ENCODE peak calls at places on chromosomes 5 and 9, in five cellular contexts. One of them, this sample, is unnamed.

GRCh38 chr9:26077860-26078259 is 399.6 kb upstream of the TUSC1 start:
- DNase-seq in neuronal stem cell: no peak
- DNase-seq in H9: no peak
- DNase-seq in H1: no peak
- DNase-seq in IMR-90: no peak
- DNase-seq in this sample: no peak

GRCh38 chr5:12861891-12862290 is 957.6 kb upstream of the CTNND2 start:
- DNase-seq in neuronal stem cell: no peak
- DNase-seq in H9: no peak
- DNase-seq in H1: no peak
- DNase-seq in IMR-90: no peak
- DNase-seq in this sample: peak; percentile 79

GRCh38 chr9:112378441-112379176 is 1.3 kb upstream of the HSDL2 start:
- DNase-seq in neuronal stem cell: no peak
- DNase-seq in H9: peak; percentile 36
- DNase-seq in H1: no peak
- DNase-seq in IMR-90: no peak
- DNase-seq in this sample: peak; percentile 75

GRCh38 chr9:130835441-130836298 is 616 bp downstream of the ABL1 start:
- DNase-seq in neuronal stem cell: no peak
- DNase-seq in H9: no peak
- DNase-seq in H1: peak; percentile 74
- DNase-seq in IMR-90: peak; percentile 61
- DNase-seq in this sample: peak; percentile 85

GRCh38 chr9:97749928-97750327 is 52.8 kb upstream of the XPA start:
- DNase-seq in neuronal stem cell: no peak
- DNase-seq in H9: no peak
- DNase-seq in H1: no peak
- DNase-seq in IMR-90: no peak
- DNase-seq in this sample: no peak

GRCh38 chr5:33968133-33969005 is 16.1 kb downstream of the SLC45A2 start:
- DNase-seq in neuronal stem cell: no peak
- DNase-seq in H9: no peak
- DNase-seq in H1: no peak
- DNase-seq in IMR-90: no peak
- DNase-seq in this sample: peak; percentile 8

GRCh38 chr5:97508864-97509263 is 325.8 kb upstream of the RIOK2 start:
- DNase-seq in neuronal stem cell: no peak
- DNase-seq in H9: no peak
- DNase-seq in H1: no peak
- DNase-seq in IMR-90: no peak
- DNase-seq in this sample: peak; percentile 1

GRCh38 chr9:2299156-2299842 is 284.2 kb downstream of the SMARCA2 start:
- DNase-seq in neuronal stem cell: no peak
- DNase-seq in H9: no peak
- DNase-seq in H1: peak; percentile 17
- DNase-seq in IMR-90: no peak
- DNase-seq in this sample: no peak

GRCh38 chr5:153476767-153477166 is 13.7 kb upstream of the GRIA1 start:
- DNase-seq in neuronal stem cell: no peak
- DNase-seq in H9: no peak
- DNase-seq in H1: no peak
- DNase-seq in IMR-90: peak; percentile 92
- DNase-seq in this sample: peak; percentile 86

GRCh38 chr9:117400131-117400530 is 14.7 kb downstream of the ASTN2 start:
- DNase-seq in neuronal stem cell: no peak
- DNase-seq in H9: no peak
- DNase-seq in H1: no peak
- DNase-seq in IMR-90: no peak
- DNase-seq in this sample: peak; percentile 18

GRCh38 chr5:117863589-117864296 is 1124.6 kb downstream of the DTWD2 start:
- DNase-seq in neuronal stem cell: no peak
- DNase-seq in H9: no peak
- DNase-seq in H1: no peak
- DNase-seq in IMR-90: no peak
- DNase-seq in this sample: no peak

GRCh38 chr5:181221792-181222629 is 1.1 kb upstream of the TRIM41 start:
- DNase-seq in neuronal stem cell: peak; percentile 97
- DNase-seq in H9: peak; percentile 97
- DNase-seq in H1: peak; percentile 100
- DNase-seq in IMR-90: peak; percentile 98
- DNase-seq in this sample: peak; percentile 99

GRCh38 chr9:131868766-131869165 is 128.9 kb upstream of the RAPGEF1 start:
- DNase-seq in neuronal stem cell: no peak
- DNase-seq in H9: no peak
- DNase-seq in H1: no peak
- DNase-seq in IMR-90: peak; percentile 11
- DNase-seq in this sample: no peak

GRCh38 chr9:8903077-8903476 is 1103.5 kb upstream of the DMAC1 start:
- DNase-seq in neuronal stem cell: no peak
- DNase-seq in H9: no peak
- DNase-seq in H1: no peak
- DNase-seq in IMR-90: no peak
- DNase-seq in this sample: no peak

GRCh38 chr9:26292943-26293342 is 599.7 kb downstream of the CAAP1 start:
- DNase-seq in neuronal stem cell: no peak
- DNase-seq in H9: no peak
- DNase-seq in H1: no peak
- DNase-seq in IMR-90: peak; percentile 52
- DNase-seq in this sample: no peak

GRCh38 chr5:174310243-174310642 is 264.7 kb downstream of the NSG2 start:
- DNase-seq in neuronal stem cell: no peak
- DNase-seq in H9: peak; percentile 17
- DNase-seq in H1: peak; percentile 20
- DNase-seq in IMR-90: no peak
- DNase-seq in this sample: no peak

GRCh38 chr9:27743490-27743889 is 170.2 kb upstream of the C9orf72 start:
- DNase-seq in neuronal stem cell: no peak
- DNase-seq in H9: no peak
- DNase-seq in H1: no peak
- DNase-seq in IMR-90: no peak
- DNase-seq in this sample: no peak

GRCh38 chr9:3080951-3081350 is 237.1 kb upstream of the PUM3 start:
- DNase-seq in neuronal stem cell: no peak
- DNase-seq in H9: no peak
- DNase-seq in H1: no peak
- DNase-seq in IMR-90: peak; percentile 11
- DNase-seq in this sample: no peak

GRCh38 chr5:168366124-168366523 is 74.7 kb downstream of the WWC1 start:
- DNase-seq in neuronal stem cell: no peak
- DNase-seq in H9: no peak
- DNase-seq in H1: no peak
- DNase-seq in IMR-90: peak; percentile 95
- DNase-seq in this sample: peak; percentile 77

GRCh38 chr5:54443264-54443663 is 12.2 kb upstream of the HSPB3 start:
- DNase-seq in neuronal stem cell: no peak
- DNase-seq in H9: no peak
- DNase-seq in H1: no peak
- DNase-seq in IMR-90: peak; percentile 63
- DNase-seq in this sample: peak; percentile 59

GRCh38 chr5:40853632-40854192 is 12.5 kb downstream of the CARD6 start:
- DNase-seq in neuronal stem cell: no peak
- DNase-seq in H9: no peak
- DNase-seq in H1: no peak
- DNase-seq in IMR-90: no peak
- DNase-seq in this sample: no peak

GRCh38 chr5:112146323-112146848 is 272.7 kb downstream of the EPB41L4A start:
- DNase-seq in neuronal stem cell: no peak
- DNase-seq in H9: no peak
- DNase-seq in H1: no peak
- DNase-seq in IMR-90: peak; percentile 93
- DNase-seq in this sample: no peak

GRCh38 chr5:154329062-154329461 is 116.7 kb upstream of the SAP30L start:
- DNase-seq in neuronal stem cell: no peak
- DNase-seq in H9: no peak
- DNase-seq in H1: no peak
- DNase-seq in IMR-90: no peak
- DNase-seq in this sample: no peak

GRCh38 chr9:105912868-105913516 is 218.7 kb downstream of the TMEM38B start:
- DNase-seq in neuronal stem cell: no peak
- DNase-seq in H9: no peak
- DNase-seq in H1: no peak
- DNase-seq in IMR-90: no peak
- DNase-seq in this sample: peak; percentile 30

GRCh38 chr5:136197462-136198142 is 4.6 kb upstream of the SMIM32 start:
- DNase-seq in neuronal stem cell: no peak
- DNase-seq in H9: no peak
- DNase-seq in H1: peak; percentile 30
- DNase-seq in IMR-90: no peak
- DNase-seq in this sample: no peak

GRCh38 chr5:136035837-136036236 is 7.0 kb downstream of the TGFBI start:
- DNase-seq in neuronal stem cell: no peak
- DNase-seq in H9: no peak
- DNase-seq in H1: no peak
- DNase-seq in IMR-90: no peak
- DNase-seq in this sample: no peak

GRCh38 chr9:136438909-136439549 is 616 bp downstream of the INPP5E start:
- DNase-seq in neuronal stem cell: no peak
- DNase-seq in H9: peak; percentile 48
- DNase-seq in H1: peak; percentile 74
- DNase-seq in IMR-90: peak; percentile 11
- DNase-seq in this sample: peak; percentile 26

GRCh38 chr5:1892685-1893445 is 10.1 kb upstream of the IRX4 start:
- DNase-seq in neuronal stem cell: no peak
- DNase-seq in H9: no peak
- DNase-seq in H1: no peak
- DNase-seq in IMR-90: no peak
- DNase-seq in this sample: no peak

GRCh38 chr5:55650391-55650790 is 61.7 kb downstream of the SLC38A9 start:
- DNase-seq in neuronal stem cell: no peak
- DNase-seq in H9: no peak
- DNase-seq in H1: no peak
- DNase-seq in IMR-90: peak; percentile 84
- DNase-seq in this sample: no peak

GRCh38 chr5:132076202-132076830 is 2.7 kb downstream of the CSF2 start:
- DNase-seq in neuronal stem cell: no peak
- DNase-seq in H9: no peak
- DNase-seq in H1: no peak
- DNase-seq in IMR-90: no peak
- DNase-seq in this sample: no peak

GRCh38 chr5:59845733-59846132 is 47.8 kb downstream of the PDE4D start:
- DNase-seq in neuronal stem cell: no peak
- DNase-seq in H9: no peak
- DNase-seq in H1: no peak
- DNase-seq in IMR-90: peak; percentile 58
- DNase-seq in this sample: no peak

GRCh38 chr9:133558191-133559126 is 24.0 kb downstream of the ADAMTSL2 start:
- DNase-seq in neuronal stem cell: no peak
- DNase-seq in H9: no peak
- DNase-seq in H1: no peak
- DNase-seq in IMR-90: peak; percentile 85
- DNase-seq in this sample: peak; percentile 94

DNA sequence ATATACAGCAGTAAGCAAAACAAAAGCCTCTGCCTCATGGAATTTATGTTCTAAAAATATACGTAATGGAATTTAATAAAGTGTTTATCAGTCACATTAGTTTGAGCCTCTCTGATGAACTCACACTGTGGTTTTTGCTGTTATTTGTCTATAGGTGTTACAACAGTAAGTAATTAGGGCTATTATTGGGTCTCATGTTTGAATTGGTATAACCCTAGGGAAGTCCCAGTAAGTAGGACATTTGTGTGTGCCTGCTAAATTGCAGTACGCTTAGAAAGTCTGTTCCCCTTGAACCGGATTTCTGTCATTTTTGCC is 197.7 kb downstream of the NR3C1 start:
- DNase-seq in neuronal stem cell: no peak
- DNase-seq in H9: no peak
- DNase-seq in H1: no peak
- DNase-seq in IMR-90: no peak
- DNase-seq in this sample: no peak
- H3K9ac ChIP-seq in neuronal stem cell: no peak overlapping the region
- H3K9ac ChIP-seq in H9: no peak overlapping the region
- H3K9ac ChIP-seq in H1: no peak overlapping the region
- H3K9ac ChIP-seq in IMR-90: no peak overlapping the region
- H3K9ac ChIP-seq in this sample: no peak overlapping the region

DNA sequence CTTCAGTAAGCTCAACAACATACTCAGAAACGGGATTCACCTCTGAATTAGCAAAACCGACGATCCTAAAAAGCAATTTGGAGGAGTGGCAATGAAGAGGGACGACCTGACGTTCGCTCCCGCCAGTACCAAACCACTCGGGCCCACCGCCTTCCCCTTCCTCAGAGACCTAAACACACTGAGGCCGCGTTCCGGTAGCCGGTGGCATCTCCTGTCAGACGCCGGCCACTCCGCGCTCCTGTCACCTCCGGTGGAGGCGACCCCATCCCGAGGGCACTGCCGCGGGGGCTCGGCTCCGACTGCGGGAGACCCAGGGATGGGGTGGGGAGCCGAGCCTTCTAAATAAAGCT is 617 bp downstream of the PPP6C start:
- DNase-seq in neuronal stem cell: peak; percentile 1
- DNase-seq in H9: peak; percentile 32
- DNase-seq in H1: no peak
- DNase-seq in IMR-90: no peak
- DNase-seq in this sample: no peak
- H3K4ac ChIP-seq in neuronal stem cell: no peak overlapping the region
- H3K4ac ChIP-seq in H9: no peak overlapping the region
- H3K4ac ChIP-seq in H1: no peak overlapping the region
- H3K4ac ChIP-seq in IMR-90: peak overlapping the region; percentile 75
- H3K4ac ChIP-seq in this sample: no peak overlapping the region

GRCh38 chr5:116032094-116032517 is at the start of gene ARL14EPL:
- DNase-seq in neuronal stem cell: no peak
- DNase-seq in H9: no peak
- DNase-seq in H1: no peak
- DNase-seq in IMR-90: peak; percentile 92
- DNase-seq in this sample: peak; percentile 68
- H3K9ac ChIP-seq in neuronal stem cell: no peak within 1 kb of the TSS
- H3K9ac ChIP-seq in H9: no peak within 1 kb of the TSS
- H3K9ac ChIP-seq in H1: no peak within 1 kb of the TSS
- H3K9ac ChIP-seq in IMR-90: no peak within 1 kb of the TSS
- H3K9ac ChIP-seq in this sample: no peak within 1 kb of the TSS

DNA sequence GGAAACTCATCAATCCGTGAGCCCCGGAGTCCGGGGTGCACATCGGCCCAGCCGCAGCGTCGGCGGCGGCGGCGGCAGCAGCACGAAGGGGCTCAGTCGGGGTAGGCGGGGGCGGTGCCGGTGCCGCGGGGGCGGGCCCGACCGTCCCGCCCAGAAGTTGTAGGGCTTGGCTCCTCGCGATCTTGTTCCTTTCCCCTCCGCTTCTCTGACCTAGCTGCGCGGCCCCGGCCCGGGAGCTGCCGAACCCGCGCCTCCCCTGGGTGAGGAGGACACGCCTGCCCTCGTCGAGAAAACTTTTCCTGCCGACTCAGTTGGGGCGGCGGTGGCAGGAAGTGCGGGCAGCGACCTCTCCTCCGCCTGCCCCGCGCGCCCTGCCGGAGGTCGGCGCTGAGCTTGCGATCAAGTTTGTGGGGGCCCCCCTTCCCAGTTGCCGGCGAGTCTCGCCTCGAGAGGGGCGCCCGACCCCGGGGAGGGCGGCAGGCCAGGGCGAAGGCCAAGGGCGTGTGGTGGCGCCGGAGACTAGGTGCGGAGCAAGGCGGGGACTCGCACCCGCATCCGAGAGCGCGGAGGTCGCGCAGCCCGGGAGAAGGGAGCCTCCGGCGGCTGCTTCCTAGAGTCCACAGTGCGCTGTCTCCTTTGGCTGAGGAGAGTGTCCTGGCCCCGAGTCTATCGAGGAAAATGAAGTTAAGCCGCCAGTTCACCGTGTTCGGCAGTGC is at the start of gene MAN2A1:
- DNase-seq in neuronal stem cell: peak; percentile 73
- DNase-seq in H9: peak; percentile 71
- DNase-seq in H1: peak; percentile 78
- DNase-seq in IMR-90: peak; percentile 47
- DNase-seq in this sample: peak; percentile 81
- H3K4ac ChIP-seq in neuronal stem cell: peak within 1 kb of the TSS; percentile 20
- H3K4ac ChIP-seq in H9: no peak within 1 kb of the TSS
- H3K4ac ChIP-seq in H1: peak within 1 kb of the TSS; percentile 71
- H3K4ac ChIP-seq in IMR-90: peak within 1 kb of the TSS; percentile 89
- H3K4ac ChIP-seq in this sample: peak within 1 kb of the TSS; percentile 89

This sample was measured in mesendoderm.